ENCODE peak calls at places on chromosome 1, in six cellular contexts. One of them, this sample, is unnamed.

GRCh38 chr1:245108909-245109308 is 45.9 kb upstream of the KIF26B start:
- DNase-seq in uterus: no peak
- DNase-seq in AG04450: no peak
- DNase-seq in psoas muscle: no peak
- DNase-seq in dorsolateral prefrontal cortex: no peak
- DNase-seq in upper lobe of right lung: no peak
- DNase-seq in this sample: no peak

GRCh38 chr1:163071381-163072255 is 2.5 kb downstream of the RGS4 start:
- DNase-seq in uterus: peak
- DNase-seq in AG04450: peak
- DNase-seq in psoas muscle: peak
- DNase-seq in dorsolateral prefrontal cortex: peak
- DNase-seq in upper lobe of right lung: peak
- DNase-seq in this sample: peak

GRCh38 chr1:15489052-15489736 is 13.3 kb downstream of the CELA2B start:
- DNase-seq in uterus: no peak
- DNase-seq in AG04450: no peak
- DNase-seq in psoas muscle: no peak
- DNase-seq in dorsolateral prefrontal cortex: peak
- DNase-seq in upper lobe of right lung: no peak
- DNase-seq in this sample: no peak

GRCh38 chr1:19430121-19431068 is 54.9 kb downstream of the CAPZB start:
- DNase-seq in uterus: no peak
- DNase-seq in AG04450: no peak
- DNase-seq in psoas muscle: no peak
- DNase-seq in dorsolateral prefrontal cortex: no peak
- DNase-seq in upper lobe of right lung: no peak
- DNase-seq in this sample: no peak

GRCh38 chr1:85911742-85912141 is 203.5 kb upstream of the ZNHIT6 start:
- DNase-seq in uterus: no peak
- DNase-seq in AG04450: no peak
- DNase-seq in psoas muscle: no peak
- DNase-seq in dorsolateral prefrontal cortex: no peak
- DNase-seq in upper lobe of right lung: no peak
- DNase-seq in this sample: no peak

GRCh38 chr1:179476484-179476883 is 99.3 kb downstream of the NPHS2 start:
- DNase-seq in uterus: no peak
- DNase-seq in AG04450: no peak
- DNase-seq in psoas muscle: no peak
- DNase-seq in dorsolateral prefrontal cortex: no peak
- DNase-seq in upper lobe of right lung: no peak
- DNase-seq in this sample: no peak

GRCh38 chr1:41386190-41386518 is 24.9 kb downstream of the FOXO6 start:
- DNase-seq in uterus: no peak
- DNase-seq in AG04450: no peak
- DNase-seq in psoas muscle: no peak
- DNase-seq in dorsolateral prefrontal cortex: no peak
- DNase-seq in upper lobe of right lung: no peak
- DNase-seq in this sample: no peak

GRCh38 chr1:117967472-117967871 is 37.9 kb downstream of the WDR3 start:
- DNase-seq in uterus: no peak
- DNase-seq in AG04450: peak
- DNase-seq in psoas muscle: no peak
- DNase-seq in dorsolateral prefrontal cortex: no peak
- DNase-seq in upper lobe of right lung: no peak
- DNase-seq in this sample: no peak

GRCh38 chr1:202316186-202316585 is 25.6 kb downstream of the UBE2T start:
- DNase-seq in uterus: no peak
- DNase-seq in AG04450: no peak
- DNase-seq in psoas muscle: no peak
- DNase-seq in dorsolateral prefrontal cortex: no peak
- DNase-seq in upper lobe of right lung: no peak
- DNase-seq in this sample: no peak

GRCh38 chr1:96837817-96838216 is 116.2 kb downstream of the PTBP2 start:
- DNase-seq in uterus: no peak
- DNase-seq in AG04450: no peak
- DNase-seq in psoas muscle: no peak
- DNase-seq in dorsolateral prefrontal cortex: no peak
- DNase-seq in upper lobe of right lung: no peak
- DNase-seq in this sample: no peak

GRCh38 chr1:219092206-219092605 is 81.5 kb upstream of the LYPLAL1 start:
- DNase-seq in uterus: no peak
- DNase-seq in AG04450: no peak
- DNase-seq in psoas muscle: no peak
- DNase-seq in dorsolateral prefrontal cortex: no peak
- DNase-seq in upper lobe of right lung: no peak
- DNase-seq in this sample: no peak

GRCh38 chr1:179091691-179092165 is 9.9 kb downstream of the TOR3A start:
- DNase-seq in uterus: no peak
- DNase-seq in AG04450: peak
- DNase-seq in psoas muscle: peak
- DNase-seq in dorsolateral prefrontal cortex: no peak
- DNase-seq in upper lobe of right lung: peak
- DNase-seq in this sample: no peak

GRCh38 chr1:24886241-24886640 is 43.8 kb downstream of the RUNX3 start:
- DNase-seq in uterus: no peak
- DNase-seq in AG04450: no peak
- DNase-seq in psoas muscle: no peak
- DNase-seq in dorsolateral prefrontal cortex: no peak
- DNase-seq in upper lobe of right lung: no peak
- DNase-seq in this sample: no peak

GRCh38 chr1:81834921-81835698 is 34.4 kb downstream of the ADGRL2 start:
- DNase-seq in uterus: no peak
- DNase-seq in AG04450: peak
- DNase-seq in psoas muscle: no peak
- DNase-seq in dorsolateral prefrontal cortex: no peak
- DNase-seq in upper lobe of right lung: no peak
- DNase-seq in this sample: no peak

GRCh38 chr1:179955318-179955638 is 668 bp downstream of the CEP350 start:
- DNase-seq in uterus: no peak
- DNase-seq in AG04450: no peak
- DNase-seq in psoas muscle: no peak
- DNase-seq in dorsolateral prefrontal cortex: no peak
- DNase-seq in upper lobe of right lung: no peak
- DNase-seq in this sample: no peak

GRCh38 chr1:19597463-19598309 is 46.4 kb upstream of the NBL1 start:
- DNase-seq in uterus: no peak
- DNase-seq in AG04450: no peak
- DNase-seq in psoas muscle: no peak
- DNase-seq in dorsolateral prefrontal cortex: no peak
- DNase-seq in upper lobe of right lung: no peak
- DNase-seq in this sample: no peak

GRCh38 chr1:119815361-119815760 is 4.1 kb upstream of the REG4 start:
- DNase-seq in uterus: no peak
- DNase-seq in AG04450: no peak
- DNase-seq in psoas muscle: no peak
- DNase-seq in dorsolateral prefrontal cortex: no peak
- DNase-seq in upper lobe of right lung: no peak
- DNase-seq in this sample: no peak

GRCh38 chr1:174051956-174052355 is 29.8 kb upstream of the RC3H1 start:
- DNase-seq in uterus: no peak
- DNase-seq in AG04450: no peak
- DNase-seq in psoas muscle: peak
- DNase-seq in dorsolateral prefrontal cortex: peak
- DNase-seq in upper lobe of right lung: no peak
- DNase-seq in this sample: no peak

GRCh38 chr1:161763522-161764098 is 2.5 kb upstream of the ATF6 start:
- DNase-seq in uterus: no peak
- DNase-seq in AG04450: no peak
- DNase-seq in psoas muscle: no peak
- DNase-seq in dorsolateral prefrontal cortex: no peak
- DNase-seq in upper lobe of right lung: no peak
- DNase-seq in this sample: no peak

GRCh38 chr1:6267686-6268281 is 6.9 kb upstream of the GPR153 start:
- DNase-seq in uterus: no peak
- DNase-seq in AG04450: no peak
- DNase-seq in psoas muscle: no peak
- DNase-seq in dorsolateral prefrontal cortex: no peak
- DNase-seq in upper lobe of right lung: no peak
- DNase-seq in this sample: no peak

GRCh38 chr1:204477036-204477740 is 17.4 kb downstream of the PIK3C2B start:
- DNase-seq in uterus: no peak
- DNase-seq in AG04450: no peak
- DNase-seq in psoas muscle: no peak
- DNase-seq in dorsolateral prefrontal cortex: peak
- DNase-seq in upper lobe of right lung: no peak
- DNase-seq in this sample: no peak

GRCh38 chr1:15345711-15346355 is 63.9 kb upstream of the EFHD2 start:
- DNase-seq in uterus: no peak
- DNase-seq in AG04450: no peak
- DNase-seq in psoas muscle: peak
- DNase-seq in dorsolateral prefrontal cortex: no peak
- DNase-seq in upper lobe of right lung: peak
- DNase-seq in this sample: no peak

GRCh38 chr1:156126701-156127534 is 12.4 kb downstream of the LMNA start:
- DNase-seq in uterus: peak
- DNase-seq in AG04450: peak
- DNase-seq in psoas muscle: peak
- DNase-seq in dorsolateral prefrontal cortex: no peak
- DNase-seq in upper lobe of right lung: no peak
- DNase-seq in this sample: no peak
- H3K4me3 ChIP-seq in uterus: peak
- H3K4me3 ChIP-seq in AG04450: peak
- H3K4me3 ChIP-seq in psoas muscle: peak
- H3K4me3 ChIP-seq in dorsolateral prefrontal cortex: no peak
- H3K4me3 ChIP-seq in upper lobe of right lung: no peak
- H3K4me3 ChIP-seq in this sample: peak

GRCh38 chr1:23529146-23530088 is 1.6 kb downstream of the E2F2 start:
- DNase-seq in uterus: no peak
- DNase-seq in AG04450: no peak
- DNase-seq in psoas muscle: no peak
- DNase-seq in dorsolateral prefrontal cortex: no peak
- DNase-seq in upper lobe of right lung: no peak
- DNase-seq in this sample: no peak
- H3K27ac ChIP-seq in uterus: no peak
- H3K27ac ChIP-seq in AG04450: no peak
- H3K27ac ChIP-seq in psoas muscle: no peak
- H3K27ac ChIP-seq in dorsolateral prefrontal cortex: no peak
- H3K27ac ChIP-seq in upper lobe of right lung: no peak
- H3K27ac ChIP-seq in this sample: no peak

GRCh38 chr1:43597028-43597427 is 52.9 kb upstream of the KDM4A start:
- DNase-seq in uterus: no peak
- DNase-seq in AG04450: no peak
- DNase-seq in psoas muscle: no peak
- DNase-seq in dorsolateral prefrontal cortex: no peak
- DNase-seq in upper lobe of right lung: no peak
- DNase-seq in this sample: no peak
- TF ChIP-seq CTCF in uterus: no peak
- TF ChIP-seq CTCF in AG04450: no peak
- TF ChIP-seq CTCF in psoas muscle: no peak
- TF ChIP-seq CTCF in dorsolateral prefrontal cortex: no peak
- TF ChIP-seq CTCF in upper lobe of right lung: no peak
- TF ChIP-seq CTCF in this sample: no peak

GRCh38 chr1:115138271-115138670 is 49.0 kb upstream of the TSPAN2 start:
- DNase-seq in uterus: no peak
- DNase-seq in AG04450: no peak
- DNase-seq in psoas muscle: no peak
- DNase-seq in dorsolateral prefrontal cortex: no peak
- DNase-seq in upper lobe of right lung: no peak
- DNase-seq in this sample: no peak

GRCh38 chr1:115139381-115139780 is 50.1 kb upstream of the TSPAN2 start:
- DNase-seq in uterus: no peak
- DNase-seq in AG04450: no peak
- DNase-seq in psoas muscle: no peak
- DNase-seq in dorsolateral prefrontal cortex: no peak
- DNase-seq in upper lobe of right lung: no peak
- DNase-seq in this sample: no peak

GRCh38 chr1:115140442-115141144 is 51.3 kb upstream of the TSPAN2 start:
- DNase-seq in uterus: no peak
- DNase-seq in AG04450: no peak
- DNase-seq in psoas muscle: no peak
- DNase-seq in dorsolateral prefrontal cortex: no peak
- DNase-seq in upper lobe of right lung: no peak
- DNase-seq in this sample: no peak

GRCh38 chr1:115137191-115137590 is 47.9 kb upstream of the TSPAN2 start:
- DNase-seq in uterus: no peak
- DNase-seq in AG04450: no peak
- DNase-seq in psoas muscle: no peak
- DNase-seq in dorsolateral prefrontal cortex: no peak
- DNase-seq in upper lobe of right lung: no peak
- DNase-seq in this sample: no peak

GRCh38 chr1:115138973-115139372 is 49.7 kb upstream of the TSPAN2 start:
- DNase-seq in uterus: peak
- DNase-seq in AG04450: peak
- DNase-seq in psoas muscle: peak
- DNase-seq in dorsolateral prefrontal cortex: peak
- DNase-seq in upper lobe of right lung: peak
- DNase-seq in this sample: peak
- H3K4me3 ChIP-seq in uterus: no peak
- H3K4me3 ChIP-seq in AG04450: no peak
- H3K4me3 ChIP-seq in psoas muscle: no peak
- H3K4me3 ChIP-seq in dorsolateral prefrontal cortex: no peak
- H3K4me3 ChIP-seq in upper lobe of right lung: no peak
- H3K4me3 ChIP-seq in this sample: no peak

DNA sequence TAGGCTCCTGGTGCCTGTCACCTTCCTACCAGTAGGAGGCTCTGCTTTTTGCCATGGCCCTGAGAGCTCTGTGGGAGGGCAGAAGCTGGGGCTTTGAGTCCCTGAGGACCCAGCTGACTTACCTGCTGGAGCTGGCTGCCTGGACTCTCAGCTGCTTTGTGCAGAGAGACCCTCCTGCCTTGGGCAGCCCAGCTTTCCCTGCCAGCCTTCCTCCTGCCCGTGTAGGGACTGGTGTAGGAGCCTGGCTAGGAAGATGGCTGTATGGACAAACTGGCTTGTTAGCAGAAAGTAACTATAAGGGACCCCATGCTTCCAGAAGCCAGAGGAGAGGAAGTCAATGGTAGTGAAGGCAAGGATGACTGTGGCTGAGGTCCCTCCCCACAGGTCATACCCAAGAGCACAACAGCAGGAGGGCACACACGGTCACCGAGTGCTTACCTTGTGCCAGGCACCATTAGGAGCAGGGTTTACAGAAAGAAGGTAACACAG is 9.7 kb upstream of the CELSR2 start:
- DNase-seq in uterus: no peak
- DNase-seq in AG04450: no peak
- DNase-seq in psoas muscle: no peak
- DNase-seq in dorsolateral prefrontal cortex: no peak
- DNase-seq in upper lobe of right lung: peak
- DNase-seq in this sample: no peak
- H3K27ac ChIP-seq in uterus: peak
- H3K27ac ChIP-seq in AG04450: peak
- H3K27ac ChIP-seq in psoas muscle: no peak
- H3K27ac ChIP-seq in dorsolateral prefrontal cortex: peak
- H3K27ac ChIP-seq in upper lobe of right lung: no peak
- H3K27ac ChIP-seq in this sample: peak